ENCODE peak calls at places on chromosomes 2 and 18, in four cellular contexts. P, H, E and B are unnamed samples.

GRCh38 chr2:13638181-13638580 is 921.4 kb downstream of the TRIB2 start:
- DNase-seq in P (peak), H (no peak), E (no peak), B (no peak)

GRCh38 chr18:3180325-3180724 is 39.4 kb downstream of the MYOM1 start:
- DNase-seq in P (no peak), H (no peak), E (no peak), B (no peak)

GRCh38 chr2:161161074-161161577 is 898 bp downstream of the TANK start:
- DNase-seq in P (peak), E (no peak), H (no peak), B (no peak)

GRCh38 chr2:102262218-102263129 is 48.9 kb upstream of the IL1RL1 start:
- DNase-seq in E (no peak), P (no peak), H (no peak), B (no peak)

GRCh38 chr18:72342933-72343332 is 201.2 kb downstream of the CBLN2 start:
- DNase-seq in H (no peak), P (no peak), E (no peak), B (no peak)

GRCh38 chr18:79924814-79925655 is 26.4 kb downstream of the SLC66A2 start:
- DNase-seq in H (no peak), P (no peak), E (no peak), B (no peak)

GRCh38 chr2:113123731-113124130 is 3.7 kb upstream of the IL1RN start:
- DNase-seq in P (no peak), E (no peak), H (no peak), B (no peak)

GRCh38 chr18:47968721-47969120 is 38.3 kb upstream of the SMAD2 start:
- DNase-seq in E (no peak), P (no peak), H (no peak), B (no peak)

GRCh38 chr2:75460630-75461029 is 100.1 kb downstream of the EVA1A start:
- DNase-seq in H (no peak), E (no peak), P (no peak), B (no peak)

GRCh38 chr18:59200787-59201186 is 19.2 kb upstream of the GRP start:
- DNase-seq in H (no peak), E (no peak), P (peak), B (no peak)

GRCh38 chr2:113980946-113981345 is 91.1 kb downstream of the ACTR3 start:
- DNase-seq in E (no peak), P (no peak), H (no peak), B (no peak)

GRCh38 chr2:165357758-165358157 is 111.7 kb upstream of the CSRNP3 start:
- DNase-seq in P (peak), E (no peak), H (no peak), B (no peak)

GRCh38 chr18:22678486-22678885 is 254.6 kb upstream of the RBBP8 start:
- DNase-seq in E (no peak), P (no peak), H (no peak), B (no peak)

GRCh38 chr2:8538531-8538930 is 143.3 kb upstream of the ID2 start:
- DNase-seq in P (no peak), E (no peak), H (no peak), B (no peak)